ENCODE peak calls at places on chromosomes 16 and 17, in seven cellular contexts. One of them, this sample, is unnamed.

GRCh38 chr16:26859086-26859485 is 207.6 kb upstream of the C16orf82 start:
- DNase-seq in adrenal gland: no peak
- DNase-seq in ovary: no peak
- DNase-seq in tibial nerve: no peak
- DNase-seq in A549: no peak
- DNase-seq in sigmoid colon: no peak
- DNase-seq in heart left ventricle: no peak
- DNase-seq in this sample: no peak

GRCh38 chr17:55433629-55434422 is 12.2 kb upstream of the MMD start:
- DNase-seq in tibial nerve: no peak
- DNase-seq in heart left ventricle: no peak
- DNase-seq in adrenal gland: no peak
- DNase-seq in sigmoid colon: peak
- DNase-seq in ovary: no peak
- DNase-seq in A549: peak
- DNase-seq in this sample: no peak

GRCh38 chr16:51374790-51375189 is 223.7 kb upstream of the SALL1 start:
- DNase-seq in heart left ventricle: no peak
- DNase-seq in tibial nerve: no peak
- DNase-seq in ovary: no peak
- DNase-seq in adrenal gland: no peak
- DNase-seq in A549: no peak
- DNase-seq in sigmoid colon: no peak
- DNase-seq in this sample: no peak

GRCh38 chr17:40607641-40608040 is 40.0 kb downstream of the SMARCE1 start:
- DNase-seq in tibial nerve: no peak
- DNase-seq in heart left ventricle: no peak
- DNase-seq in A549: no peak
- DNase-seq in adrenal gland: no peak
- DNase-seq in ovary: no peak
- DNase-seq in sigmoid colon: no peak
- DNase-seq in this sample: no peak

GRCh38 chr17:82961366-82962162 is 117.8 kb upstream of the METRNL start:
- DNase-seq in ovary: peak
- DNase-seq in heart left ventricle: no peak
- DNase-seq in A549: no peak
- DNase-seq in adrenal gland: no peak
- DNase-seq in sigmoid colon: peak
- DNase-seq in tibial nerve: no peak
- DNase-seq in this sample: no peak

GRCh38 chr16:8776193-8776592 is 21.2 kb downstream of the TMEM186 start:
- DNase-seq in A549: no peak
- DNase-seq in sigmoid colon: no peak
- DNase-seq in heart left ventricle: no peak
- DNase-seq in ovary: no peak
- DNase-seq in tibial nerve: no peak
- DNase-seq in adrenal gland: no peak
- DNase-seq in this sample: no peak

GRCh38 chr17:63675607-63676539 is 24.1 kb downstream of the LIMD2 start:
- DNase-seq in adrenal gland: peak
- DNase-seq in tibial nerve: peak
- DNase-seq in A549: no peak
- DNase-seq in ovary: peak
- DNase-seq in sigmoid colon: peak
- DNase-seq in heart left ventricle: peak
- DNase-seq in this sample: no peak

GRCh38 chr16:49809112-49809511 is 46.8 kb downstream of the ZNF423 start:
- DNase-seq in heart left ventricle: no peak
- DNase-seq in ovary: no peak
- DNase-seq in sigmoid colon: no peak
- DNase-seq in adrenal gland: no peak
- DNase-seq in tibial nerve: no peak
- DNase-seq in A549: no peak
- DNase-seq in this sample: no peak

GRCh38 chr17:75981019-75981615 is 2.1 kb downstream of the TEN1 start:
- DNase-seq in ovary: no peak
- DNase-seq in tibial nerve: no peak
- DNase-seq in sigmoid colon: no peak
- DNase-seq in A549: no peak
- DNase-seq in adrenal gland: no peak
- DNase-seq in heart left ventricle: no peak
- DNase-seq in this sample: no peak

GRCh38 chr17:49946964-49947584 is 21.9 kb upstream of the DLX4 start:
- DNase-seq in ovary: no peak
- DNase-seq in adrenal gland: no peak
- DNase-seq in A549: no peak
- DNase-seq in heart left ventricle: no peak
- DNase-seq in tibial nerve: no peak
- DNase-seq in sigmoid colon: no peak
- DNase-seq in this sample: no peak

GRCh38 chr17:27457731-27458523 is 1.7 kb downstream of the KSR1 start:
- DNase-seq in tibial nerve: no peak
- DNase-seq in sigmoid colon: no peak
- DNase-seq in adrenal gland: no peak
- DNase-seq in heart left ventricle: no peak
- DNase-seq in ovary: no peak
- DNase-seq in A549: peak
- DNase-seq in this sample: no peak

GRCh38 chr16:50393461-50394214 is 24.9 kb upstream of the BRD7 start:
- DNase-seq in sigmoid colon: no peak
- DNase-seq in A549: no peak
- DNase-seq in tibial nerve: no peak
- DNase-seq in adrenal gland: no peak
- DNase-seq in ovary: no peak
- DNase-seq in heart left ventricle: no peak
- DNase-seq in this sample: no peak

GRCh38 chr16:67150058-67150832 is 553 bp downstream of the B3GNT9 start:
- DNase-seq in sigmoid colon: peak
- DNase-seq in ovary: peak
- DNase-seq in tibial nerve: no peak
- DNase-seq in A549: peak
- DNase-seq in adrenal gland: peak
- DNase-seq in heart left ventricle: peak
- DNase-seq in this sample: no peak

GRCh38 chr16:52487849-52488457 is 59.0 kb downstream of the TOX3 start:
- DNase-seq in sigmoid colon: no peak
- DNase-seq in ovary: no peak
- DNase-seq in adrenal gland: no peak
- DNase-seq in tibial nerve: no peak
- DNase-seq in A549: no peak
- DNase-seq in heart left ventricle: no peak
- DNase-seq in this sample: no peak

GRCh38 chr17:41111151-41111885 is 6.1 kb downstream of the KRTAP4-9 start:
- DNase-seq in ovary: no peak
- DNase-seq in A549: no peak
- DNase-seq in sigmoid colon: no peak
- DNase-seq in heart left ventricle: no peak
- DNase-seq in adrenal gland: no peak
- DNase-seq in tibial nerve: no peak
- DNase-seq in this sample: no peak

DNA sequence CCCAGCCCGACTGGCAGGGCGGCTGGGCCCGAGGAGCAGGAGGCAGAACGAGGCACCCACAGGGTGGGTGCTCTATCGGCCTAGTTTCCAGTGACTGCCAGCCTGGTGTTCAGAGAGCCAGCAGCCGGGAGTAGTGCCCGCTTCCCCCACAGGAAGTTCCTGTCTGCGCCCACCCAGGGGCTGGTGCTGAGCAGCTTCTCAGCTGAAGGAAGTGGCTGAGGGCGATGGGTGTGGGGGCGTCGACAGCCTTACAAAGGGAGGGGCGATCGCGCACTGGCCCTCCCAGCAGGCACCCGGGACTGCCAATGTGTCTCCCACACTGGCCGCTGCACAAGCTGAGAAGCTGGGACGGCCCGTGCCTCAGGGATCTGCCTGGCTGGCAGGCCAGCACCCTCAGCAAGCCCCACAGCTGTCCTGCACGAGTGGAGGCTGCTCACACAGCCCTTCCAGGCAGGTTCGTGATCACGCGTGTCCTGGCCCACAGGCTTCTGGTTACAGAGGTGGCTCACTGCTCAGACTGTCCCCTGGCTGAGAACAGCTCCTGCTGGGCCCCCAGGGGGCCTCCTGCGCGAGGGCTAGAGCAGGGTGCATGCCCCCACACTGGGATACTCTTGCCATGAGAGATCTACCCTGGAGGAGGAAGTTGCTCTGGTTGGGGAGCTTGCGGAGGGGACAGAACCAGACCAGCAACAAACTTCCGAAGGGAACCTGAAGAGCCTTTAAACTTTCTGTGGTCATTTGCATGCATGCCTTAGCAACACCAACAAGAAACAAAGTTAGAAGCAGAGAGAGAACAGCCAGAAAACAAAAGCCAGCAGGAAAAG is 2.5 kb downstream of the RNF166 start:
- DNase-seq in A549: no peak
- DNase-seq in sigmoid colon: no peak
- DNase-seq in ovary: no peak
- DNase-seq in tibial nerve: no peak
- DNase-seq in adrenal gland: no peak
- DNase-seq in heart left ventricle: peak
- DNase-seq in this sample: no peak
- TF ChIP-seq POLR2A in A549: no peak
- TF ChIP-seq POLR2A in sigmoid colon: no peak
- TF ChIP-seq POLR2A in ovary: no peak
- TF ChIP-seq POLR2A in tibial nerve: no peak
- TF ChIP-seq POLR2A in adrenal gland: no peak
- TF ChIP-seq POLR2A in heart left ventricle: no peak
- TF ChIP-seq POLR2A in this sample: no peak

GRCh38 chr16:86575754-86576557 is 2.4 kb upstream of the FOXL1 start:
- DNase-seq in ovary: peak
- DNase-seq in tibial nerve: peak
- DNase-seq in adrenal gland: no peak
- DNase-seq in heart left ventricle: peak
- DNase-seq in A549: peak
- DNase-seq in sigmoid colon: no peak
- DNase-seq in this sample: peak
- TF ChIP-seq POLR2A in ovary: no peak
- TF ChIP-seq POLR2A in tibial nerve: peak
- TF ChIP-seq POLR2A in adrenal gland: no peak
- TF ChIP-seq POLR2A in heart left ventricle: no peak
- TF ChIP-seq POLR2A in A549: peak
- TF ChIP-seq POLR2A in sigmoid colon: no peak
- TF ChIP-seq POLR2A in this sample: peak

GRCh38 chr16:84617631-84618427 is at the start of gene COTL1:
- DNase-seq in tibial nerve: peak
- DNase-seq in adrenal gland: peak
- DNase-seq in A549: peak
- DNase-seq in heart left ventricle: peak
- DNase-seq in ovary: peak
- DNase-seq in sigmoid colon: peak
- DNase-seq in this sample: peak
- TF ChIP-seq POLR2A in tibial nerve: peak
- TF ChIP-seq POLR2A in adrenal gland: peak
- TF ChIP-seq POLR2A in A549: peak
- TF ChIP-seq POLR2A in heart left ventricle: no peak
- TF ChIP-seq POLR2A in ovary: peak
- TF ChIP-seq POLR2A in sigmoid colon: no peak
- TF ChIP-seq POLR2A in this sample: peak

DNA sequence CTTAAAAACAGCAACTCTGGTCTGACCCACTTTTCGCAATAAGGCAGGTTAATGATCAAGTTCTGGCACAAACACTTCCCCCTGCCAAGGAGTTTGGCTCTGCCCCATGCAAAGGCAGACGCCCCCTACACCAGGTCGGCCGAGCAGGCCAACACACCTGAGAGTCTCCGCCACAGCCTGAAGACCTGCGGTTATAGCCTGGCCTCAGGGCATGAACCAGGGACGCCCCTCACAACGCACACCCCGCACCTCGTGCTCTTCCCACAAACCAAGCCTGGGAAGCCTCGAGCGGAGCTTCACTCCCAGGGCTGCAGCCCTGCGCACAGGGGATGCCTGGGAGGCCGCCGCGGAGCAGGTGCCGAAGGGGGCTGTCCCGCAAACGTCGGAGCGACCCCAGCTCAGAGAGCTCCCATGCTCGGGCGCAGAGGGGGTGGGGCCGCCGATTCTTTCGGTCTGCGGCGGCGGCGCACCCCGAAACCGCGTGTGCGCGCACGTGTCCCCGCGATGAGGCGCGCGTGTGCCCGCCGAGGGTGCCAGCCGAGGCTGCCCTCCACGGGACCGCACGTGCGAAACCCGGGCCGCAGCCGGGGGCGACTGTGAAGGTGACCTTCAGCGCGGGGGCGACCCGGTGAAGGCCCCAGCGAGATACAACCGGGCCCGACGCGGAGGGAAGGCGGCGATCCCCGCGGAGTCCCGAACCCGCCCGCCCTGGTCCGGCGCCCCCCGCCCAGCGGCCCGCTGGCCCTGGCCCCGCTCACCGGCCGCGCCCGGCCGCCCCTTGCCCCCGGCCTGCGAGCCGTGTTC is 558 bp downstream of the CLUH start:
- DNase-seq in A549: no peak
- DNase-seq in tibial nerve: no peak
- DNase-seq in ovary: no peak
- DNase-seq in adrenal gland: peak
- DNase-seq in heart left ventricle: no peak
- DNase-seq in sigmoid colon: peak
- DNase-seq in this sample: no peak
- TF ChIP-seq POLR2A in A549: no peak
- TF ChIP-seq POLR2A in tibial nerve: no peak
- TF ChIP-seq POLR2A in ovary: no peak
- TF ChIP-seq POLR2A in adrenal gland: no peak
- TF ChIP-seq POLR2A in heart left ventricle: no peak
- TF ChIP-seq POLR2A in sigmoid colon: no peak
- TF ChIP-seq POLR2A in this sample: no peak

DNA sequence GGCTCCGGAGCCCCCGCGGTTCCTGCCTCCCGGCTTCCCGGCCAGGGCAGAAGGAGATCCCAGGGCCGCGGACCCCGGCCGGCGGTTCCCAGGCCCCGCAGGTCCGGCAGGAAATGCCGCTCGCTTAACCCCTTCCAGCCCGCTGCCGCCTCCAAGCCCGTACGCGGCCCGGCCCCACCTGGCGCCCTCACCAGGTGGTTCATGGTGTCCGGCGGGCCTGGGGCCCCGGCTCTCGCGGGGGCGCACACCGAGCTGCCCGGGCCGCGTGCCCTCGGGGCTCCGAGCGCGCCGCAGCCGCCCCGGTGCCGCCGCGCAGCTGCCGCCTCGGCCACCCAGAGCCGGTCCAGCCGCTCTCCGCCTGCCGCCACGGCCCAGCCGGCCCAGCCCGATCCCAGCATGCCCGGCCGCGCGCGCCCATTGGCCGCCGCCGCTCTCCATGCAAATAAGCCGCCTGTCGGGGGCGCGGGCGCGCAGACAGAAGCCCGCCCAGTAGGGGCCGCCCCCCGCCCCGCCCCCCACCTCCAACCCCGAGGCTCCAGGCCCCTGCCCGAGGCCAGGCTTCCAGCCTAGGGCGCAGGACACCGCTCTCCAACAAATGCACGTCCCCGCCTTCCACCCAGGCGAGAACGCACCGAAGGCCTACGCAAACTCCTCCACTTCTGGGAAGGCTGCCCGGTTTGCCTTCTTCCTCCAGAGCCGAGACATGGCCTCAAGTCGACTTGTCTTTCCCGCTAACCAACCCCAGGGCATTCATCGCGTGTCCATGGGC is at the start of gene BCAR1:
- DNase-seq in A549: peak
- DNase-seq in heart left ventricle: peak
- DNase-seq in sigmoid colon: peak
- DNase-seq in adrenal gland: peak
- DNase-seq in tibial nerve: peak
- DNase-seq in ovary: peak
- DNase-seq in this sample: peak
- TF ChIP-seq POLR2A in A549: peak
- TF ChIP-seq POLR2A in heart left ventricle: no peak
- TF ChIP-seq POLR2A in sigmoid colon: no peak
- TF ChIP-seq POLR2A in adrenal gland: peak
- TF ChIP-seq POLR2A in tibial nerve: peak
- TF ChIP-seq POLR2A in ovary: peak
- TF ChIP-seq POLR2A in this sample: peak

GRCh38 chr17:18225121-18225561 is 294 bp upstream of the LLGL1 start:
- DNase-seq in ovary: peak
- DNase-seq in sigmoid colon: peak
- DNase-seq in adrenal gland: peak
- DNase-seq in heart left ventricle: peak
- DNase-seq in tibial nerve: peak
- DNase-seq in A549: peak
- DNase-seq in this sample: peak
- TF ChIP-seq POLR2A in ovary: no peak
- TF ChIP-seq POLR2A in sigmoid colon: no peak
- TF ChIP-seq POLR2A in adrenal gland: no peak
- TF ChIP-seq POLR2A in heart left ventricle: no peak
- TF ChIP-seq POLR2A in tibial nerve: no peak
- TF ChIP-seq POLR2A in A549: no peak
- TF ChIP-seq POLR2A in this sample: no peak